ENCODE peak calls at places on chromosome 17, in five cellular contexts. One of them, this sample, is unnamed.

GRCh38 chr17:2237521-2237921 is 66.1 kb downstream of the SMG6 start:
- DNase-seq in endothelial cell of umbilical vein: peak
- DNase-seq in stomach: no peak
- DNase-seq in hepatocyte: no peak
- DNase-seq in fibroblast of pulmonary artery: peak
- DNase-seq in this sample: peak

GRCh38 chr17:76706817-76707216 is 3.9 kb downstream of the MXRA7 start:
- DNase-seq in hepatocyte: no peak
- DNase-seq in fibroblast of pulmonary artery: no peak
- DNase-seq in endothelial cell of umbilical vein: no peak
- DNase-seq in stomach: no peak
- DNase-seq in this sample: no peak

GRCh38 chr17:7841622-7842379 is 7.8 kb downstream of the KDM6B start:
- DNase-seq in hepatocyte: peak
- DNase-seq in endothelial cell of umbilical vein: peak
- DNase-seq in fibroblast of pulmonary artery: peak
- DNase-seq in stomach: peak
- DNase-seq in this sample: peak

GRCh38 chr17:51613255-51613654 is 352.9 kb downstream of the UTP18 start:
- DNase-seq in fibroblast of pulmonary artery: no peak
- DNase-seq in hepatocyte: no peak
- DNase-seq in stomach: no peak
- DNase-seq in endothelial cell of umbilical vein: no peak
- DNase-seq in this sample: no peak

GRCh38 chr17:80107231-80108021 is 6.0 kb downstream of the GAA start:
- DNase-seq in hepatocyte: peak
- DNase-seq in endothelial cell of umbilical vein: no peak
- DNase-seq in fibroblast of pulmonary artery: no peak
- DNase-seq in stomach: no peak
- DNase-seq in this sample: no peak

GRCh38 chr17:80632046-80632581 is 87.5 kb downstream of the RPTOR start:
- DNase-seq in stomach: no peak
- DNase-seq in fibroblast of pulmonary artery: no peak
- DNase-seq in hepatocyte: no peak
- DNase-seq in endothelial cell of umbilical vein: no peak
- DNase-seq in this sample: no peak

GRCh38 chr17:7523033-7523432 is 25.8 kb upstream of the TNFSF12 start:
- DNase-seq in hepatocyte: no peak
- DNase-seq in endothelial cell of umbilical vein: peak
- DNase-seq in fibroblast of pulmonary artery: peak
- DNase-seq in stomach: peak
- DNase-seq in this sample: peak

GRCh38 chr17:4533522-4534502 is 21.4 kb downstream of the MYBBP1A start:
- DNase-seq in endothelial cell of umbilical vein: peak
- DNase-seq in stomach: peak
- DNase-seq in hepatocyte: no peak
- DNase-seq in fibroblast of pulmonary artery: no peak
- DNase-seq in this sample: no peak

GRCh38 chr17:14150604-14151003 is 81.3 kb downstream of the COX10 start:
- DNase-seq in fibroblast of pulmonary artery: no peak
- DNase-seq in endothelial cell of umbilical vein: no peak
- DNase-seq in stomach: no peak
- DNase-seq in hepatocyte: no peak
- DNase-seq in this sample: no peak

GRCh38 chr17:73630531-73630930 is 13.7 kb downstream of the SDK2 start:
- DNase-seq in hepatocyte: no peak
- DNase-seq in endothelial cell of umbilical vein: no peak
- DNase-seq in stomach: no peak
- DNase-seq in fibroblast of pulmonary artery: no peak
- DNase-seq in this sample: no peak

GRCh38 chr17:77681820-77682219 is 276.7 kb upstream of the TNRC6C start:
- DNase-seq in hepatocyte: peak
- DNase-seq in stomach: peak
- DNase-seq in fibroblast of pulmonary artery: peak
- DNase-seq in endothelial cell of umbilical vein: no peak
- DNase-seq in this sample: no peak

GRCh38 chr17:49210158-49211029 is at the start of the genes ABI3 and GNGT2:
- DNase-seq in fibroblast of pulmonary artery: peak
- DNase-seq in hepatocyte: peak
- DNase-seq in stomach: peak
- DNase-seq in endothelial cell of umbilical vein: peak
- DNase-seq in this sample: peak

GRCh38 chr17:48873212-48873611 is 19.4 kb upstream of the ATP5MC1 start:
- DNase-seq in hepatocyte: peak
- DNase-seq in stomach: no peak
- DNase-seq in fibroblast of pulmonary artery: no peak
- DNase-seq in endothelial cell of umbilical vein: peak
- DNase-seq in this sample: no peak

GRCh38 chr17:72702136-72702735 is 390.3 kb downstream of the SLC39A11 start:
- DNase-seq in hepatocyte: no peak
- DNase-seq in stomach: no peak
- DNase-seq in endothelial cell of umbilical vein: no peak
- DNase-seq in fibroblast of pulmonary artery: peak
- DNase-seq in this sample: peak

GRCh38 chr17:60390881-60391418 is 983 bp downstream of the USP32 start:
- DNase-seq in stomach: peak
- DNase-seq in hepatocyte: peak
- DNase-seq in fibroblast of pulmonary artery: peak
- DNase-seq in endothelial cell of umbilical vein: peak
- DNase-seq in this sample: peak

GRCh38 chr17:60959696-60960095 is 282.0 kb downstream of the BCAS3 start:
- DNase-seq in hepatocyte: no peak
- DNase-seq in fibroblast of pulmonary artery: no peak
- DNase-seq in stomach: no peak
- DNase-seq in endothelial cell of umbilical vein: peak
- DNase-seq in this sample: no peak

GRCh38 chr17:80840011-80840410 is 151.6 kb upstream of the CHMP6 start:
- DNase-seq in endothelial cell of umbilical vein: no peak
- DNase-seq in stomach: no peak
- DNase-seq in hepatocyte: no peak
- DNase-seq in fibroblast of pulmonary artery: no peak
- DNase-seq in this sample: no peak

GRCh38 chr17:81364278-81365147 is 30.7 kb upstream of the BAHCC1 start:
- DNase-seq in hepatocyte: no peak
- DNase-seq in fibroblast of pulmonary artery: no peak
- DNase-seq in endothelial cell of umbilical vein: no peak
- DNase-seq in stomach: no peak
- DNase-seq in this sample: no peak

GRCh38 chr17:3035256-3035967 is 28.0 kb downstream of the OR1D5 start:
- DNase-seq in stomach: no peak
- DNase-seq in fibroblast of pulmonary artery: no peak
- DNase-seq in hepatocyte: no peak
- DNase-seq in endothelial cell of umbilical vein: no peak
- DNase-seq in this sample: no peak

GRCh38 chr17:31738488-31738887 is 120.6 kb downstream of the COPRS start:
- DNase-seq in stomach: no peak
- DNase-seq in hepatocyte: no peak
- DNase-seq in endothelial cell of umbilical vein: no peak
- DNase-seq in fibroblast of pulmonary artery: no peak
- DNase-seq in this sample: no peak

GRCh38 chr17:47905221-47905733 is 9.2 kb downstream of the SP2 start:
- DNase-seq in endothelial cell of umbilical vein: peak
- DNase-seq in stomach: peak
- DNase-seq in hepatocyte: no peak
- DNase-seq in fibroblast of pulmonary artery: peak
- DNase-seq in this sample: peak

GRCh38 chr17:79974786-79975497 is 60.7 kb downstream of the TBC1D16 start:
- DNase-seq in fibroblast of pulmonary artery: no peak
- DNase-seq in endothelial cell of umbilical vein: no peak
- DNase-seq in hepatocyte: no peak
- DNase-seq in stomach: peak
- DNase-seq in this sample: no peak

GRCh38 chr17:67415291-67415690 is 38.2 kb downstream of the PITPNC1 start:
- DNase-seq in stomach: no peak
- DNase-seq in fibroblast of pulmonary artery: no peak
- DNase-seq in hepatocyte: no peak
- DNase-seq in endothelial cell of umbilical vein: no peak
- DNase-seq in this sample: no peak

GRCh38 chr17:31190351-31190750 is 95.6 kb downstream of the NF1 start:
- DNase-seq in stomach: no peak
- DNase-seq in endothelial cell of umbilical vein: peak
- DNase-seq in fibroblast of pulmonary artery: no peak
- DNase-seq in hepatocyte: no peak
- DNase-seq in this sample: no peak

GRCh38 chr17:78655251-78655940 is 78.2 kb upstream of the DNAH17 start:
- DNase-seq in endothelial cell of umbilical vein: no peak
- DNase-seq in stomach: no peak
- DNase-seq in fibroblast of pulmonary artery: no peak
- DNase-seq in hepatocyte: no peak
- DNase-seq in this sample: no peak

GRCh38 chr17:76805319-76805718 is 62.9 kb upstream of the MGAT5B start:
- DNase-seq in stomach: no peak
- DNase-seq in hepatocyte: no peak
- DNase-seq in fibroblast of pulmonary artery: peak
- DNase-seq in endothelial cell of umbilical vein: no peak
- DNase-seq in this sample: no peak

GRCh38 chr17:80192268-80192667 is 22.4 kb downstream of the CARD14 start:
- DNase-seq in fibroblast of pulmonary artery: peak
- DNase-seq in endothelial cell of umbilical vein: peak
- DNase-seq in hepatocyte: no peak
- DNase-seq in stomach: no peak
- DNase-seq in this sample: no peak

GRCh38 chr17:1323336-1323735 is 43.9 kb downstream of the TRARG1 start:
- DNase-seq in endothelial cell of umbilical vein: no peak
- DNase-seq in stomach: no peak
- DNase-seq in fibroblast of pulmonary artery: peak
- DNase-seq in hepatocyte: no peak
- DNase-seq in this sample: no peak

GRCh38 chr17:81553616-81554181 is 1.5 kb upstream of the FAAP100 start:
- DNase-seq in fibroblast of pulmonary artery: peak
- DNase-seq in endothelial cell of umbilical vein: peak
- DNase-seq in hepatocyte: peak
- DNase-seq in stomach: no peak
- DNase-seq in this sample: peak

GRCh38 chr17:77034677-77035424 is 105.9 kb upstream of the SEC14L1 start:
- DNase-seq in endothelial cell of umbilical vein: no peak
- DNase-seq in stomach: no peak
- DNase-seq in fibroblast of pulmonary artery: no peak
- DNase-seq in hepatocyte: no peak
- DNase-seq in this sample: no peak

GRCh38 chr17:76586741-76587487 is 1.3 kb upstream of the ST6GALNAC2 start:
- DNase-seq in fibroblast of pulmonary artery: no peak
- DNase-seq in hepatocyte: no peak
- DNase-seq in endothelial cell of umbilical vein: no peak
- DNase-seq in stomach: no peak
- DNase-seq in this sample: no peak

GRCh38 chr17:79154446-79154845 is 79.8 kb downstream of the ENGASE start:
- DNase-seq in stomach: peak
- DNase-seq in hepatocyte: no peak
- DNase-seq in endothelial cell of umbilical vein: no peak
- DNase-seq in fibroblast of pulmonary artery: no peak
- DNase-seq in this sample: no peak

GRCh38 chr17:48392836-48393235 is 37.2 kb downstream of the SKAP1 start:
- DNase-seq in fibroblast of pulmonary artery: no peak
- DNase-seq in endothelial cell of umbilical vein: no peak
- DNase-seq in hepatocyte: no peak
- DNase-seq in stomach: no peak
- DNase-seq in this sample: no peak

GRCh38 chr17:6700948-6701307 is 12.2 kb downstream of the SLC13A5 start:
- DNase-seq in hepatocyte: no peak
- DNase-seq in fibroblast of pulmonary artery: no peak
- DNase-seq in stomach: no peak
- DNase-seq in endothelial cell of umbilical vein: no peak
- DNase-seq in this sample: no peak

GRCh38 chr17:27355419-27355818 is 61.5 kb downstream of the WSB1 start:
- DNase-seq in hepatocyte: no peak
- DNase-seq in fibroblast of pulmonary artery: no peak
- DNase-seq in stomach: no peak
- DNase-seq in endothelial cell of umbilical vein: no peak
- DNase-seq in this sample: no peak

GRCh38 chr17:37848690-37849616 is 75.3 kb upstream of the TBC1D3K start:
- DNase-seq in stomach: no peak
- DNase-seq in endothelial cell of umbilical vein: peak
- DNase-seq in fibroblast of pulmonary artery: peak
- DNase-seq in hepatocyte: peak
- DNase-seq in this sample: peak

GRCh38 chr17:63436523-63437110 is 9.5 kb downstream of the CYB561 start:
- DNase-seq in stomach: peak
- DNase-seq in fibroblast of pulmonary artery: peak
- DNase-seq in hepatocyte: no peak
- DNase-seq in endothelial cell of umbilical vein: peak
- DNase-seq in this sample: no peak

GRCh38 chr17:42112552-42113176 is at the start of gene DHX58:
- DNase-seq in endothelial cell of umbilical vein: peak
- DNase-seq in stomach: peak
- DNase-seq in fibroblast of pulmonary artery: peak
- DNase-seq in hepatocyte: peak
- DNase-seq in this sample: peak
- H3K4me3 ChIP-seq in endothelial cell of umbilical vein: peak
- H3K4me3 ChIP-seq in stomach: peak
- H3K4me3 ChIP-seq in fibroblast of pulmonary artery: peak
- H3K4me3 ChIP-seq in hepatocyte: no peak
- H3K4me3 ChIP-seq in this sample: no peak

DNA sequence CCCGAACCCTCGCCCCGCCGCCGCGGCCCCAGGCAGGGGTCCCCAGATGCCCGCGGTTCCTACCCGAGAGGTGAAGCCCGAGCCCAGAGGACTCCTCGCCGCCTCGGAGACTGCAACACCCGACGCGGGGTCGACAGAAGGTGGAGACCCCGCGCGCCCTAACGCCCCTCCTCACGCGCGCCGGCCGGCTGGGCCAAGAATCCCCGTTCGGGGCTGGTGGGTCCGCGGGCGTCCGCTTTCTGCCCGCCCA is 515 bp downstream of the SUMO2 start:
- DNase-seq in hepatocyte: no peak
- DNase-seq in endothelial cell of umbilical vein: no peak
- DNase-seq in stomach: peak
- DNase-seq in fibroblast of pulmonary artery: no peak
- DNase-seq in this sample: no peak
- TF ChIP-seq CTCF in hepatocyte: no peak
- TF ChIP-seq CTCF in endothelial cell of umbilical vein: no peak
- TF ChIP-seq CTCF in stomach: no peak
- TF ChIP-seq CTCF in fibroblast of pulmonary artery: no peak
- TF ChIP-seq CTCF in this sample: no peak

DNA sequence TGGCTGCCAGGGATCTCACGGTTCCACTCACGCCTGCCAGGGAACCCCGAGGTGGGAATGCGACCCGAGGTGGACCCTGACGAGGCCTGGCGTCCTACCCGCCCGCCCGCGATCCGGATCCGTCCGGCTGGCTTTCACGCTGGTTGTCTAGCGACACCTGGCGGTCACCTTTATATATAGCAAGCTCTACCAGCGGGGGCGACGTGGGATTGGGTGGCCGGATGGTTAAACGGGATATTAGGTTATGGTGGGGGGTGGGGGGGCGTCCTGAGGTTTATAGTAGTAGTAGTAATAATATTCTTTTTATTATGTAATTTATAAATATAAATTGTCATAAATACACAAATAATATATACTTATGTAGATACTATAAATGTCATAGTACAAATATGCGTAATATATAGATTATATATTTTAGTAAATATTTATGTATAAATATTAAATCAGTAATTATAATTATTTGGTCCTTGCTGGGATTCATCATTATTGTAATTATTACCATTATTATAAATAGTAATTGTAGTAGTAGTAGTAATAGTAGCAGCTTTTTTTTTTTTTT is 136.9 kb downstream of the KCNJ12 start:
- DNase-seq in endothelial cell of umbilical vein: peak
- DNase-seq in fibroblast of pulmonary artery: peak
- DNase-seq in stomach: peak
- DNase-seq in hepatocyte: peak
- DNase-seq in this sample: peak
- H3K4me3 ChIP-seq in endothelial cell of umbilical vein: no peak
- H3K4me3 ChIP-seq in fibroblast of pulmonary artery: no peak
- H3K4me3 ChIP-seq in stomach: no peak
- H3K4me3 ChIP-seq in hepatocyte: no peak
- H3K4me3 ChIP-seq in this sample: no peak

GRCh38 chr17:19785854-19786253 is 37.8 kb upstream of the ALDH3A1 start:
- DNase-seq in stomach: no peak
- DNase-seq in hepatocyte: no peak
- DNase-seq in fibroblast of pulmonary artery: no peak
- DNase-seq in endothelial cell of umbilical vein: no peak
- DNase-seq in this sample: no peak
- TF ChIP-seq CTCF in stomach: no peak
- TF ChIP-seq CTCF in hepatocyte: no peak
- TF ChIP-seq CTCF in fibroblast of pulmonary artery: no peak
- TF ChIP-seq CTCF in endothelial cell of umbilical vein: no peak
- TF ChIP-seq CTCF in this sample: peak